ENCODE peak calls at places on chromosomes 6 and 20, in four cellular contexts. D is tibial nerve; C is stimulated activated naive B cell treated with anti-CD40 and anti-IgM and Interleukin-4, amounts not matched to agents 10 μg/mL and 1 μg/mL and 100 μg/mL, for 72 hours; R is activated naive CD8-positive, alpha-beta T cell treated with anti-CD3 and anti-CD28 coated beads, Interleukin-2, amount 50 U/mL, for 24 hours. Y is an unnamed sample.

GRCh38 chr20:56873836-56874235 is 244.7 kb downstream of the TFAP2C start:
- DNase-seq in D (no peak), C (no peak), R (no peak), Y (no peak)

GRCh38 chr6:34656378-34657036 is 40.1 kb downstream of the ILRUN start:
- DNase-seq in R (peak), D (peak), C (peak), Y (no peak)

GRCh38 chr20:44983095-44983674 is 16.9 kb downstream of the STK4 start:
- DNase-seq in R (no peak), D (no peak), C (no peak), Y (no peak)

GRCh38 chr6:56649782-56650181 is 7.1 kb upstream of the DST start:
- DNase-seq in D (no peak), R (no peak), C (no peak), Y (no peak)

GRCh38 chr6:16294371-16294770 is 56.0 kb downstream of the GMPR start:
- DNase-seq in C (no peak), D (no peak), R (no peak), Y (no peak)

GRCh38 chr20:38127011-38127621 is 38.0 kb downstream of the TGM2 start:
- DNase-seq in D (peak), C (no peak), R (no peak), Y (no peak)

GRCh38 chr6:43247115-43247999 is 4.1 kb downstream of the TTBK1 start:
- DNase-seq in R (peak), C (peak), D (peak), Y (peak)

GRCh38 chr6:160330621-160331020 is 17.6 kb upstream of the SLC22A3 start:
- DNase-seq in C (no peak), R (no peak), D (no peak), Y (no peak)

Y was measured in Kasumi-1.